ENCODE peak calls at places on chromosomes 5 and 9, in eight cellular contexts. One of them, this sample, is unnamed.

GRCh38 chr5:5421149-5421960 is 1.1 kb upstream of the ICE1 start:
- DNase-seq in fibroblast of mammary gland: no peak
- DNase-seq in tibial nerve: peak
- DNase-seq in NCI-H2171 treated with DMSO at 0.1 percent for 48 hours: peak
- DNase-seq in GM13977: no peak
- DNase-seq in thoracic aorta: no peak
- DNase-seq in T1000: no peak
- DNase-seq in stimulated activated CD4-positive, alpha-beta T cell treated with anti-CD3 and anti-CD28 coated beads, Interleukin-4, amount 100 ng/mL, for 1 hour: no peak
- DNase-seq in this sample: peak

GRCh38 chr9:76716270-76716669 is 48.0 kb upstream of the PCA3 start:
- DNase-seq in tibial nerve: no peak
- DNase-seq in fibroblast of mammary gland: peak
- DNase-seq in NCI-H2171 treated with DMSO at 0.1 percent for 48 hours: no peak
- DNase-seq in stimulated activated CD4-positive, alpha-beta T cell treated with anti-CD3 and anti-CD28 coated beads, Interleukin-4, amount 100 ng/mL, for 1 hour: no peak
- DNase-seq in thoracic aorta: no peak
- DNase-seq in GM13977: no peak
- DNase-seq in T1000: no peak
- DNase-seq in this sample: peak

GRCh38 chr5:146533260-146533857 is 17.4 kb upstream of the GPR151 start:
- DNase-seq in T1000: peak
- DNase-seq in stimulated activated CD4-positive, alpha-beta T cell treated with anti-CD3 and anti-CD28 coated beads, Interleukin-4, amount 100 ng/mL, for 1 hour: peak
- DNase-seq in GM13977: peak
- DNase-seq in fibroblast of mammary gland: peak
- DNase-seq in thoracic aorta: peak
- DNase-seq in tibial nerve: peak
- DNase-seq in NCI-H2171 treated with DMSO at 0.1 percent for 48 hours: peak
- DNase-seq in this sample: peak

GRCh38 chr9:21031091-21031817 is at the start of gene HACD4:
- DNase-seq in GM13977: peak
- DNase-seq in thoracic aorta: no peak
- DNase-seq in fibroblast of mammary gland: peak
- DNase-seq in tibial nerve: peak
- DNase-seq in stimulated activated CD4-positive, alpha-beta T cell treated with anti-CD3 and anti-CD28 coated beads, Interleukin-4, amount 100 ng/mL, for 1 hour: peak
- DNase-seq in T1000: no peak
- DNase-seq in NCI-H2171 treated with DMSO at 0.1 percent for 48 hours: no peak
- DNase-seq in this sample: peak

GRCh38 chr5:90287031-90287430 is 122.5 kb downstream of the CETN3 start:
- DNase-seq in thoracic aorta: no peak
- DNase-seq in fibroblast of mammary gland: no peak
- DNase-seq in NCI-H2171 treated with DMSO at 0.1 percent for 48 hours: no peak
- DNase-seq in tibial nerve: no peak
- DNase-seq in T1000: no peak
- DNase-seq in stimulated activated CD4-positive, alpha-beta T cell treated with anti-CD3 and anti-CD28 coated beads, Interleukin-4, amount 100 ng/mL, for 1 hour: no peak
- DNase-seq in GM13977: no peak
- DNase-seq in this sample: no peak

GRCh38 chr9:128719919-128720605 is 3.9 kb downstream of the ZDHHC12 start:
- DNase-seq in fibroblast of mammary gland: no peak
- DNase-seq in GM13977: no peak
- DNase-seq in thoracic aorta: no peak
- DNase-seq in NCI-H2171 treated with DMSO at 0.1 percent for 48 hours: no peak
- DNase-seq in tibial nerve: no peak
- DNase-seq in stimulated activated CD4-positive, alpha-beta T cell treated with anti-CD3 and anti-CD28 coated beads, Interleukin-4, amount 100 ng/mL, for 1 hour: no peak
- DNase-seq in T1000: no peak
- DNase-seq in this sample: no peak

GRCh38 chr9:91818226-91818587 is 131.8 kb downstream of the ROR2 start:
- DNase-seq in tibial nerve: no peak
- DNase-seq in GM13977: no peak
- DNase-seq in T1000: no peak
- DNase-seq in stimulated activated CD4-positive, alpha-beta T cell treated with anti-CD3 and anti-CD28 coated beads, Interleukin-4, amount 100 ng/mL, for 1 hour: no peak
- DNase-seq in NCI-H2171 treated with DMSO at 0.1 percent for 48 hours: no peak
- DNase-seq in thoracic aorta: no peak
- DNase-seq in fibroblast of mammary gland: no peak
- DNase-seq in this sample: no peak

GRCh38 chr5:32462618-32463017 is 18.1 kb upstream of the ZFR start:
- DNase-seq in stimulated activated CD4-positive, alpha-beta T cell treated with anti-CD3 and anti-CD28 coated beads, Interleukin-4, amount 100 ng/mL, for 1 hour: peak
- DNase-seq in NCI-H2171 treated with DMSO at 0.1 percent for 48 hours: no peak
- DNase-seq in tibial nerve: no peak
- DNase-seq in T1000: peak
- DNase-seq in fibroblast of mammary gland: peak
- DNase-seq in GM13977: no peak
- DNase-seq in thoracic aorta: no peak
- DNase-seq in this sample: peak

GRCh38 chr9:114180701-114181582 is 25.6 kb downstream of the COL27A1 start:
- DNase-seq in fibroblast of mammary gland: no peak
- DNase-seq in GM13977: no peak
- DNase-seq in tibial nerve: no peak
- DNase-seq in thoracic aorta: no peak
- DNase-seq in T1000: no peak
- DNase-seq in stimulated activated CD4-positive, alpha-beta T cell treated with anti-CD3 and anti-CD28 coated beads, Interleukin-4, amount 100 ng/mL, for 1 hour: no peak
- DNase-seq in NCI-H2171 treated with DMSO at 0.1 percent for 48 hours: no peak
- DNase-seq in this sample: no peak

GRCh38 chr9:137299938-137300337 is 2.1 kb downstream of the NRARP start:
- DNase-seq in thoracic aorta: no peak
- DNase-seq in GM13977: no peak
- DNase-seq in T1000: no peak
- DNase-seq in tibial nerve: no peak
- DNase-seq in NCI-H2171 treated with DMSO at 0.1 percent for 48 hours: no peak
- DNase-seq in stimulated activated CD4-positive, alpha-beta T cell treated with anti-CD3 and anti-CD28 coated beads, Interleukin-4, amount 100 ng/mL, for 1 hour: no peak
- DNase-seq in fibroblast of mammary gland: no peak
- DNase-seq in this sample: no peak

GRCh38 chr9:138008081-138008841 is 130.7 kb downstream of the CACNA1B start:
- DNase-seq in T1000: no peak
- DNase-seq in NCI-H2171 treated with DMSO at 0.1 percent for 48 hours: no peak
- DNase-seq in thoracic aorta: no peak
- DNase-seq in fibroblast of mammary gland: peak
- DNase-seq in stimulated activated CD4-positive, alpha-beta T cell treated with anti-CD3 and anti-CD28 coated beads, Interleukin-4, amount 100 ng/mL, for 1 hour: no peak
- DNase-seq in GM13977: no peak
- DNase-seq in tibial nerve: no peak
- DNase-seq in this sample: no peak

GRCh38 chr9:127537014-127537413 is 75.1 kb upstream of the STXBP1 start:
- DNase-seq in tibial nerve: no peak
- DNase-seq in fibroblast of mammary gland: peak
- DNase-seq in T1000: no peak
- DNase-seq in NCI-H2171 treated with DMSO at 0.1 percent for 48 hours: peak
- DNase-seq in stimulated activated CD4-positive, alpha-beta T cell treated with anti-CD3 and anti-CD28 coated beads, Interleukin-4, amount 100 ng/mL, for 1 hour: no peak
- DNase-seq in thoracic aorta: no peak
- DNase-seq in GM13977: no peak
- DNase-seq in this sample: peak

GRCh38 chr5:94316916-94317838 is 301.2 kb downstream of the KIAA0825 start:
- DNase-seq in NCI-H2171 treated with DMSO at 0.1 percent for 48 hours: no peak
- DNase-seq in thoracic aorta: no peak
- DNase-seq in tibial nerve: no peak
- DNase-seq in fibroblast of mammary gland: peak
- DNase-seq in T1000: no peak
- DNase-seq in GM13977: no peak
- DNase-seq in stimulated activated CD4-positive, alpha-beta T cell treated with anti-CD3 and anti-CD28 coated beads, Interleukin-4, amount 100 ng/mL, for 1 hour: no peak
- DNase-seq in this sample: no peak

GRCh38 chr5:56908942-56909293 is 478 bp upstream of the SETD9 start:
- DNase-seq in stimulated activated CD4-positive, alpha-beta T cell treated with anti-CD3 and anti-CD28 coated beads, Interleukin-4, amount 100 ng/mL, for 1 hour: peak
- DNase-seq in thoracic aorta: peak
- DNase-seq in GM13977: no peak
- DNase-seq in T1000: no peak
- DNase-seq in NCI-H2171 treated with DMSO at 0.1 percent for 48 hours: no peak
- DNase-seq in fibroblast of mammary gland: no peak
- DNase-seq in tibial nerve: peak
- DNase-seq in this sample: no peak

GRCh38 chr9:130952065-130952762 is 13.2 kb upstream of the FIBCD1 start:
- DNase-seq in fibroblast of mammary gland: no peak
- DNase-seq in T1000: no peak
- DNase-seq in tibial nerve: no peak
- DNase-seq in thoracic aorta: no peak
- DNase-seq in GM13977: no peak
- DNase-seq in NCI-H2171 treated with DMSO at 0.1 percent for 48 hours: no peak
- DNase-seq in stimulated activated CD4-positive, alpha-beta T cell treated with anti-CD3 and anti-CD28 coated beads, Interleukin-4, amount 100 ng/mL, for 1 hour: no peak
- DNase-seq in this sample: peak

GRCh38 chr9:14320272-14321245 is 6.6 kb upstream of the NFIB start:
- DNase-seq in NCI-H2171 treated with DMSO at 0.1 percent for 48 hours: no peak
- DNase-seq in fibroblast of mammary gland: peak
- DNase-seq in tibial nerve: no peak
- DNase-seq in stimulated activated CD4-positive, alpha-beta T cell treated with anti-CD3 and anti-CD28 coated beads, Interleukin-4, amount 100 ng/mL, for 1 hour: no peak
- DNase-seq in T1000: peak
- DNase-seq in GM13977: no peak
- DNase-seq in thoracic aorta: no peak
- DNase-seq in this sample: peak

GRCh38 chr5:134911285-134912215 is 6.6 kb downstream of the PCBD2 start:
- DNase-seq in thoracic aorta: no peak
- DNase-seq in GM13977: no peak
- DNase-seq in tibial nerve: no peak
- DNase-seq in stimulated activated CD4-positive, alpha-beta T cell treated with anti-CD3 and anti-CD28 coated beads, Interleukin-4, amount 100 ng/mL, for 1 hour: no peak
- DNase-seq in fibroblast of mammary gland: peak
- DNase-seq in T1000: no peak
- DNase-seq in NCI-H2171 treated with DMSO at 0.1 percent for 48 hours: no peak
- DNase-seq in this sample: peak

GRCh38 chr5:67799732-67800234 is 415.8 kb upstream of the PIK3R1 start:
- DNase-seq in NCI-H2171 treated with DMSO at 0.1 percent for 48 hours: no peak
- DNase-seq in thoracic aorta: no peak
- DNase-seq in fibroblast of mammary gland: peak
- DNase-seq in T1000: no peak
- DNase-seq in tibial nerve: peak
- DNase-seq in stimulated activated CD4-positive, alpha-beta T cell treated with anti-CD3 and anti-CD28 coated beads, Interleukin-4, amount 100 ng/mL, for 1 hour: no peak
- DNase-seq in GM13977: no peak
- DNase-seq in this sample: no peak

GRCh38 chr5:78586251-78586650 is 62.3 kb downstream of the LHFPL2 start:
- DNase-seq in GM13977: no peak
- DNase-seq in fibroblast of mammary gland: peak
- DNase-seq in thoracic aorta: no peak
- DNase-seq in NCI-H2171 treated with DMSO at 0.1 percent for 48 hours: no peak
- DNase-seq in stimulated activated CD4-positive, alpha-beta T cell treated with anti-CD3 and anti-CD28 coated beads, Interleukin-4, amount 100 ng/mL, for 1 hour: no peak
- DNase-seq in T1000: peak
- DNase-seq in tibial nerve: no peak
- DNase-seq in this sample: peak

GRCh38 chr5:170628028-170628427 is 124.2 kb downstream of the KCNIP1 start:
- DNase-seq in fibroblast of mammary gland: no peak
- DNase-seq in tibial nerve: no peak
- DNase-seq in thoracic aorta: no peak
- DNase-seq in NCI-H2171 treated with DMSO at 0.1 percent for 48 hours: no peak
- DNase-seq in T1000: no peak
- DNase-seq in GM13977: no peak
- DNase-seq in stimulated activated CD4-positive, alpha-beta T cell treated with anti-CD3 and anti-CD28 coated beads, Interleukin-4, amount 100 ng/mL, for 1 hour: no peak
- DNase-seq in this sample: no peak

GRCh38 chr5:25944786-25945185 is 1093.6 kb downstream of the CDH9 start:
- DNase-seq in tibial nerve: no peak
- DNase-seq in NCI-H2171 treated with DMSO at 0.1 percent for 48 hours: no peak
- DNase-seq in thoracic aorta: no peak
- DNase-seq in fibroblast of mammary gland: no peak
- DNase-seq in T1000: no peak
- DNase-seq in GM13977: no peak
- DNase-seq in stimulated activated CD4-positive, alpha-beta T cell treated with anti-CD3 and anti-CD28 coated beads, Interleukin-4, amount 100 ng/mL, for 1 hour: no peak
- DNase-seq in this sample: no peak

GRCh38 chr9:38016375-38017120 is 52.5 kb downstream of the SHB start:
- DNase-seq in NCI-H2171 treated with DMSO at 0.1 percent for 48 hours: no peak
- DNase-seq in thoracic aorta: no peak
- DNase-seq in fibroblast of mammary gland: peak
- DNase-seq in tibial nerve: no peak
- DNase-seq in stimulated activated CD4-positive, alpha-beta T cell treated with anti-CD3 and anti-CD28 coated beads, Interleukin-4, amount 100 ng/mL, for 1 hour: no peak
- DNase-seq in GM13977: no peak
- DNase-seq in T1000: no peak
- DNase-seq in this sample: no peak

GRCh38 chr5:60686164-60686563 is 13.8 kb downstream of the DEPDC1B start:
- DNase-seq in fibroblast of mammary gland: no peak
- DNase-seq in T1000: no peak
- DNase-seq in stimulated activated CD4-positive, alpha-beta T cell treated with anti-CD3 and anti-CD28 coated beads, Interleukin-4, amount 100 ng/mL, for 1 hour: no peak
- DNase-seq in GM13977: no peak
- DNase-seq in tibial nerve: no peak
- DNase-seq in NCI-H2171 treated with DMSO at 0.1 percent for 48 hours: no peak
- DNase-seq in thoracic aorta: no peak
- DNase-seq in this sample: no peak

GRCh38 chr9:110880123-110880522 is 158.1 kb downstream of the LPAR1 start:
- DNase-seq in tibial nerve: peak
- DNase-seq in GM13977: no peak
- DNase-seq in fibroblast of mammary gland: peak
- DNase-seq in stimulated activated CD4-positive, alpha-beta T cell treated with anti-CD3 and anti-CD28 coated beads, Interleukin-4, amount 100 ng/mL, for 1 hour: no peak
- DNase-seq in T1000: no peak
- DNase-seq in NCI-H2171 treated with DMSO at 0.1 percent for 48 hours: peak
- DNase-seq in thoracic aorta: no peak
- DNase-seq in this sample: no peak